ENCODE peak calls at places on chromosomes 1 and 21, in four cellular contexts. S is foreskin keratinocyte, W is fibroblast of the conjunctiva, U is neuronal stem cell. J is an unnamed sample.
A peak's percentile ranks its signal among the peaks of the same experiment; 100 is the strongest.

GRCh38 chr21:15001113-15001512 is 63.7 kb downstream of the NRIP1 start:
- DNase-seq in S (no peak), W (no peak), U (no peak), J (no peak)

GRCh38 chr1:207423560-207424292 is 30.4 kb upstream of the CR2 start:
- DNase-seq in S (no peak), W (no peak), U (no peak), J (no peak)

GRCh38 chr1:228013322-228014234 is 6.8 kb downstream of the WNT3A start:
- DNase-seq in S (peak; percentile 88), W (no peak), U (no peak), J (peak; percentile 89)

GRCh38 chr1:10901091-10901893 is 104.8 kb upstream of the CASZ1 start:
- DNase-seq in S (peak; percentile 60), W (no peak), U (no peak), J (peak; percentile 64)

GRCh38 chr1:225750420-225750819 is 27.2 kb upstream of the SRP9 start:
- DNase-seq in S (no peak), W (no peak), U (no peak), J (no peak)

GRCh38 chr1:6483010-6483760 is 8.3 kb downstream of the PLEKHG5 start:
- DNase-seq in S (no peak), W (no peak), U (no peak), J (no peak)

GRCh38 chr1:245684111-245684510 is 529.3 kb downstream of the KIF26B start:
- DNase-seq in S (no peak), W (no peak), U (no peak), J (no peak)

GRCh38 chr21:29403922-29404538 is 105.3 kb downstream of the BACH1 start:
- DNase-seq in S (peak; percentile 72), W (no peak), U (no peak), J (peak; percentile 74)

GRCh38 chr1:228684609-228685008 is 50.7 kb upstream of the RHOU start:
- DNase-seq in S (no peak), W (no peak), U (no peak), J (no peak)

GRCh38 chr1:24126023-24126671 is 14.2 kb upstream of the MYOM3 start:
- DNase-seq in S (no peak), W (no peak), U (no peak), J (no peak)

GRCh38 chr1:171583581-171584194 is 38.4 kb upstream of the MYOCOS start:
- DNase-seq in S (no peak), W (no peak), U (no peak), J (no peak)

GRCh38 chr21:34065015-34065414 is 8.4 kb upstream of the MRPS6 start:
- DNase-seq in S (no peak), W (no peak), U (no peak), J (no peak)

GRCh38 chr1:47774986-47775834 is 222.0 kb downstream of the TRABD2B start:
- DNase-seq in S (no peak), W (no peak), U (no peak), J (no peak)

GRCh38 chr1:207362962-207363858 is 41.7 kb downstream of the CD55 start:
- DNase-seq in S (no peak), W (no peak), U (no peak), J (peak; percentile 15)

GRCh38 chr1:82108843-82109242 is 308.1 kb downstream of the ADGRL2 start:
- DNase-seq in S (no peak), W (no peak), U (no peak), J (no peak)

GRCh38 chr1:220680085-220680687 is 10.0 kb upstream of the C1orf115 start:
- DNase-seq in S (peak; percentile 22), W (no peak), U (peak; percentile 36), J (peak; percentile 32)

J was measured in mammary epithelial cell.